ENCODE peak calls at places on chromosome 2, in nine cellular contexts. E, F, C, N, U, M, R, D and Q are unnamed samples.

GRCh38 chr2:159904565-159905281 is 106.7 kb upstream of the CD302 start:
- DNase-seq in E (no peak), F (peak), C (no peak), N (peak), U (peak), M (peak), R (peak), D (peak), Q (peak)

GRCh38 chr2:36540986-36541750 is 56.8 kb downstream of the FEZ2 start:
- DNase-seq in E (no peak), F (no peak), C (no peak), N (no peak), U (no peak), M (no peak), R (no peak), D (no peak), Q (no peak)

GRCh38 chr2:156331572-156332451 is 709 bp downstream of the NR4A2 start:
- DNase-seq in E (peak), F (peak), C (peak), N (peak), U (peak), M (peak), R (peak), D (peak), Q (peak)

GRCh38 chr2:159201321-159202063 is 85.0 kb downstream of the WDSUB1 start:
- DNase-seq in E (no peak), F (no peak), C (peak), N (no peak), U (no peak), M (no peak), R (no peak), D (no peak), Q (no peak)

GRCh38 chr2:47198985-47199451 is 43.9 kb upstream of the STPG4 start:
- DNase-seq in E (no peak), F (no peak), C (peak), N (no peak), U (no peak), M (peak), R (no peak), D (no peak), Q (no peak)

GRCh38 chr2:46870051-46870839 is 45.4 kb downstream of the MCFD2 start:
- DNase-seq in E (peak), F (no peak), C (peak), N (no peak), U (no peak), M (no peak), R (no peak), D (no peak), Q (peak)

GRCh38 chr2:119674711-119675500 is 4.1 kb upstream of the TMEM177 start:
- DNase-seq in E (no peak), F (no peak), C (no peak), N (no peak), U (no peak), M (no peak), R (no peak), D (no peak), Q (no peak)

GRCh38 chr2:238854699-238855111 is 6.8 kb downstream of the TWIST2 start:
- DNase-seq in E (peak), F (no peak), C (no peak), N (no peak), U (peak), M (no peak), R (no peak), D (no peak), Q (no peak)

GRCh38 chr2:158805936-158806335 is 10.8 kb downstream of the DAPL1 start:
- DNase-seq in E (no peak), F (no peak), C (no peak), N (no peak), U (no peak), M (no peak), R (no peak), D (no peak), Q (no peak)

GRCh38 chr2:159614534-159615186 is 1.7 kb downstream of the BAZ2B start:
- DNase-seq in E (no peak), F (no peak), C (peak), N (peak), U (no peak), M (no peak), R (no peak), D (no peak), Q (no peak)

GRCh38 chr2:124804014-124804940 is 779.2 kb downstream of the CNTNAP5 start:
- DNase-seq in E (no peak), F (peak), C (peak), N (peak), U (no peak), M (peak), R (no peak), D (no peak), Q (peak)

GRCh38 chr2:224098473-224098872 is 59.4 kb upstream of the SERPINE2 start:
- DNase-seq in E (no peak), F (no peak), C (no peak), N (no peak), U (peak), M (no peak), R (no peak), D (peak), Q (peak)

GRCh38 chr2:20622296-20622686 is 28.6 kb downstream of the HS1BP3 start:
- DNase-seq in E (no peak), F (peak), C (no peak), N (no peak), U (peak), M (no peak), R (no peak), D (no peak), Q (no peak)

GRCh38 chr2:102289129-102289528 is 22.2 kb upstream of the IL1RL1 start:
- DNase-seq in E (no peak), F (no peak), C (peak), N (no peak), U (no peak), M (peak), R (no peak), D (no peak), Q (no peak)

GRCh38 chr2:200306969-200307811 is 697 bp downstream of the SPATS2L start:
- DNase-seq in E (peak), F (peak), C (no peak), N (peak), U (peak), M (peak), R (peak), D (peak), Q (peak)

GRCh38 chr2:236889081-236889780 is 196.5 kb upstream of the COPS8 start:
- DNase-seq in E (no peak), F (no peak), C (no peak), N (no peak), U (no peak), M (no peak), R (no peak), D (no peak), Q (no peak)

GRCh38 chr2:202960524-202960923 is 48.4 kb downstream of the CARF start:
- DNase-seq in E (no peak), F (no peak), C (no peak), N (no peak), U (no peak), M (no peak), R (no peak), D (no peak), Q (no peak)

GRCh38 chr2:191347881-191348280 is 102.7 kb downstream of the MYO1B start:
- DNase-seq in E (no peak), F (no peak), C (peak), N (no peak), U (no peak), M (no peak), R (no peak), D (no peak), Q (no peak)

GRCh38 chr2:60379216-60379615 is 174.2 kb downstream of the BCL11A start:
- DNase-seq in E (no peak), F (no peak), C (no peak), N (no peak), U (no peak), M (no peak), R (no peak), D (no peak), Q (no peak)

GRCh38 chr2:190339394-190339793 is 4.0 kb upstream of the INPP1 start:
- DNase-seq in E (no peak), F (no peak), C (no peak), N (no peak), U (no peak), M (no peak), R (no peak), D (no peak), Q (no peak)

GRCh38 chr2:119859528-119859927 is 99.8 kb downstream of the PTPN4 start:
- DNase-seq in E (no peak), F (no peak), C (no peak), N (peak), U (no peak), M (no peak), R (no peak), D (no peak), Q (no peak)

GRCh38 chr2:172864182-172864581 is 128.5 kb downstream of the RAPGEF4 start:
- DNase-seq in E (peak), F (peak), C (peak), N (peak), U (no peak), M (peak), R (peak), D (peak), Q (peak)

GRCh38 chr2:229273384-229274338 is 2.6 kb upstream of the PID1 start:
- DNase-seq in E (peak), F (peak), C (peak), N (peak), U (peak), M (peak), R (peak), D (peak), Q (peak)

GRCh38 chr2:171390941-171391516 is 42.8 kb downstream of the METTL8 start:
- DNase-seq in E (no peak), F (no peak), C (peak), N (peak), U (no peak), M (no peak), R (no peak), D (no peak), Q (no peak)

GRCh38 chr2:80363951-80364350 is 59.4 kb upstream of the LRRTM1 start:
- DNase-seq in E (no peak), F (no peak), C (no peak), N (peak), U (no peak), M (peak), R (no peak), D (no peak), Q (no peak)

GRCh38 chr2:86825728-86826386 is 35.1 kb upstream of the CD8A start:
- DNase-seq in E (no peak), F (no peak), C (no peak), N (no peak), U (no peak), M (no peak), R (no peak), D (no peak), Q (no peak)

GRCh38 chr2:55014962-55015939 is 35.0 kb downstream of the RTN4 start:
- DNase-seq in E (peak), F (peak), C (peak), N (peak), U (peak), M (peak), R (peak), D (no peak), Q (peak)

GRCh38 chr2:14720319-14720718 is 87.8 kb downstream of the LRATD1 start:
- DNase-seq in E (no peak), F (no peak), C (peak), N (no peak), U (no peak), M (no peak), R (peak), D (no peak), Q (no peak)

GRCh38 chr2:237192881-237193280 is 107.2 kb downstream of the COPS8 start:
- DNase-seq in E (peak), F (no peak), C (no peak), N (no peak), U (no peak), M (no peak), R (no peak), D (no peak), Q (no peak)

GRCh38 chr2:65991332-65991731 is 443.6 kb upstream of the MEIS1 start:
- DNase-seq in E (peak), F (peak), C (no peak), N (no peak), U (no peak), M (no peak), R (no peak), D (no peak), Q (no peak)

GRCh38 chr2:202051499-202052161 is 18.0 kb downstream of the FZD7 start:
- DNase-seq in E (no peak), F (no peak), C (peak), N (no peak), U (no peak), M (no peak), R (no peak), D (no peak), Q (no peak)

GRCh38 chr2:159053186-159054031 is 85.0 kb downstream of the TANC1 start:
- DNase-seq in E (no peak), F (no peak), C (peak), N (no peak), U (no peak), M (no peak), R (no peak), D (no peak), Q (no peak)

GRCh38 chr2:45822272-45822630 is 170.8 kb downstream of the PRKCE start:
- DNase-seq in E (no peak), F (no peak), C (peak), N (no peak), U (no peak), M (no peak), R (no peak), D (no peak), Q (peak)

GRCh38 chr2:45821558-45822271 is 170.2 kb downstream of the PRKCE start:
- DNase-seq in E (peak), F (peak), C (peak), N (no peak), U (peak), M (no peak), R (peak), D (peak), Q (peak)

GRCh38 chr2:45826476-45826875 is 175.0 kb downstream of the PRKCE start:
- DNase-seq in E (no peak), F (no peak), C (no peak), N (no peak), U (no peak), M (no peak), R (no peak), D (no peak), Q (no peak)

GRCh38 chr2:45825001-45825651 is 173.7 kb downstream of the PRKCE start:
- DNase-seq in E (no peak), F (no peak), C (no peak), N (no peak), U (no peak), M (no peak), R (no peak), D (no peak), Q (no peak)

GRCh38 chr2:45823723-45824206 is 172.3 kb downstream of the PRKCE start:
- DNase-seq in E (peak), F (peak), C (no peak), N (no peak), U (peak), M (no peak), R (peak), D (no peak), Q (peak)
- TF ChIP-seq POLR2A in E (no peak), F (no peak), C (no peak), N (no peak), U (no peak), M (no peak), R (no peak), D (no peak), Q (no peak)

DNA sequence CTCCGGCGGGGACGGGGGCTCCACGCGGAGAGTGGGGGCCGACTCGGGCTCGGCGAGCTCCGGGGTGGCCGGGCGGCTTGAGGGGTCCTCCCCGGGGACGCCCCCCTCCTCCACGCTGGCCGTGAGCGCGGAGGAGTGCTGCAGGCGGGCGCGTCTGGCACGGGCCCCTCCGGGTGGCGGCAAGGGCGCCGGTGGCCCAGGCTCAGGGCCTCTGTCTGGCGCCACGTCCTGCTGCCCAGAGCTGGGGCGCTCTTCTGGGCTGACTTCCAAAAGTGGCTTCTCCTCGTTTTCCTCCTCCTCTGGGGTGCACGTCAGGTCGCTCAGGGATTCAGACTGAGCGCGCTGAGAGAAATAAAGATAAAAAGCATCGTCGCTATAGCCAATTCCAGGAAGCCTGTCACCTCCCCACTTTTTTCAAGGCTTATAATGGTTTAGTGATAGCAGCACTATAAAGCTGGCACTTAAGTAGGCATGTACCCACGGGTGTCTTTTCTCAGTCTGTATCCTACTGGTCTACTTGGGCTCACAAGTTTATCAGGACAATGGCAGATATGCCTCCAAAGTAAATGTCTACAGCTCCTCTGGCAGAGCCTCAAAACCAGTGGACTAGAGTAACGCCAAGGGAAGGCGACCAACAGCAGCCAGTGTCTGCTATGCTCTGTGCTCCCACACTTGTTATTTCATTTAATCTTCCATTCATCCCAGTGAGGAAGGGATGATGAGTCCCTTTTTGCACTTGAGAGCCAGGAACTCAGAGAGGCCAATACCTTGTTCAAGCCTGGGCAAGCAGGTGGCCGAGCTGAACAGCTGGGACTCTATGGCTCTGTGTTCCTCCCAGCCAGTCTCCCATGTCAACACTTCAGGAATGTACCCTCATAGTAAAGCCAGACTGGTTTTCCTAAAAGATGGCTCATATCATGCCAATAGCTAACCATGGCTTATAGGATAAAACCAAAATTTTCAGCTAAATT is 92.5 kb upstream of the MGAT4A start:
- DNase-seq in E (no peak), F (no peak), C (no peak), N (no peak), U (peak), M (no peak), R (no peak), D (no peak), Q (no peak)
- H3K4me3 ChIP-seq in E (peak), F (peak), C (no peak), N (no peak), U (peak), M (no peak), R (no peak), D (peak), Q (no peak)

DNA sequence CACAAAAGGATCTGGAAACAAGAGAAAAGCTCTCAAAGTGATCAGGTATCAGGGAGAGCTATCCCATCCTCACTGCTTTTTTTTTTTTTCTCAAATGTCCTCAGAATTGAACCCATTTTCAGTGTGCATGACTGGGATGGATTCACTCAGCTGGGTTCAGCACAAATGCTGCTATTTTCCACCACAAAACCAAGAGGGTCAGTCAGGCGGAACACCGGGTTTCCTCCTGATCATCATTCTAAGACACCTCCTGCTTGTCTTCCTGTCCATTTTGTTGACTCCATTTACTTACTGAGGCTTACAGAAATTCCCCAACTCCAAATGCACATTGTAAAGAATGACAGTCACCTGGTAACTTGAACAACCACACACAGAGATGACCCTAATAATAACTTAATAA is 39.9 kb downstream of the CYRIA start:
- DNase-seq in E (no peak), F (no peak), C (no peak), N (no peak), U (no peak), M (no peak), R (no peak), D (no peak), Q (no peak)
- TF ChIP-seq POLR2A in E (no peak), F (no peak), C (no peak), N (no peak), U (no peak), M (no peak), R (no peak), D (no peak), Q (no peak)

DNA sequence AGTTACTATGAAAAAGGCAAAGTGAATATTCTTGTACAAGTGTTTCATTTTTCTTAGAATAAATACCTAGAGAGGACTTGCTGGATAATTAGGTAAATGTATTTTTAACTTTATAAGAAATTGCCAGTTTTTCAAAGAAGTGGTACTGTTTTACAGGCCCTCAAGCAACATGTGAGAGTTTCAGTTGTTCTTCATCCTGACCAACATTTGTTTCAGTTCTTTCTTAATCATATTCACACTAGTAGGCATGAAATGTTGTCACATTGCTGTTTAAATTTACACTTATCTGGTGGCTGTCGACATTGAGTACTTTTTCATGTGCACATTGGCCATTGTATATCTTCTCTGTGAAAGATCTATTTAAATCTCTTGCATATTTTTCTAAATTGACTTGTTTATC is 178.0 kb downstream of the ACOXL start:
- DNase-seq in E (no peak), F (no peak), C (no peak), N (no peak), U (no peak), M (no peak), R (no peak), D (no peak), Q (no peak)
- H3K4me3 ChIP-seq in E (no peak), F (no peak), C (no peak), N (no peak), U (no peak), M (no peak), R (no peak), D (no peak), Q (no peak)

DNA sequence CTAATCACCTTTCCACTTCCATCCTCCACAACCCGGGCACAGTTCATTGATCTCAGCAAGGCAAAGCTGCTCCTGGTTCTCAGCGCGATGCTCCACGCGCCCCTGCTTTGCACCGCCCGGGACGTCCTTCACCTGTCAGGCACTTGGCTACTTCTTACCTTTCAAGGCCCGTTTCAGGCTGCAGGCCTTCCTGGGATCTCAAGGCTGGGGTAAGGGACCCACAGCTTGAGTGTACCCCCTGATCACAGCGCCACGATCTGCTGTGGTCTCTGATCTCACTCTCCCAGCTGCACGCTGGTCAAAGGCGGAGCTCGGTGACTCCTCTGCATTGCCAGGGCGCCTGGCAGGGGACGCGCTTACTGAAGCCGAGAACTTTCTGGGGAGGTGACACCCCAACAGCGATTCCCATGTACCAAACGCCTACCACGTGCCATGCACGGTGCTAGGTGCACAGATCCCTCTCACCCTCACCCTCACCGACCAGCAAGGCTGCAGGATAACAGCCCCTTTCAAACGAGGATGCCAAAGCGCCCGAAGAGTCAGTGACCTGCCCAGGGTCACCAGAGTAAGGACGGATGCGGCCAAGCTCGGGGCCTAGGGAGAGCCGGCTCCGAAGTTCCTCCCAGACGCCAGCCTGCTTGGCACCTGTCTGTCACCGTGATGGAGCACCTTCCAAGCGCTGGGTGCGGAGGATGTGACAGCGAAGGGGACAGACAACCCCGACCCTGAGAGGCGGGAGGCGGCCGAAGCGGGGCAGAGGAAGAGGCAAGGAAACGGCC is 818 bp downstream of the ITGB1BP1 start:
- DNase-seq in E (peak), F (peak), C (peak), N (peak), U (peak), M (peak), R (peak), D (peak), Q (peak)
- TF ChIP-seq POLR2A in E (no peak), F (no peak), C (no peak), N (no peak), U (no peak), M (no peak), R (no peak), D (no peak), Q (no peak)